ENCODE peak calls at places on chromosome 18, in eight cellular contexts. J, U, H, N, R, L, D and E are unnamed samples.

GRCh38 chr18:49898421-49898820 is 85.1 kb upstream of the ACAA2 start:
- DNase-seq in L (peak), H (peak), U (no peak), N (peak), D (peak), R (peak), J (peak), E (peak)

GRCh38 chr18:59874166-59874565 is 25.6 kb upstream of the PMAIP1 start:
- DNase-seq in U (no peak), J (no peak), H (no peak), D (no peak), N (no peak), L (peak), R (no peak), E (peak)

GRCh38 chr18:76386071-76386470 is 109.0 kb downstream of the ZNF516 start:
- DNase-seq in L (no peak), J (no peak), D (no peak), N (no peak), H (no peak), R (no peak), U (no peak), E (no peak)

GRCh38 chr18:58447342-58448190 is 181.3 kb downstream of the ALPK2 start:
- DNase-seq in H (no peak), U (no peak), L (no peak), R (no peak), J (no peak), D (no peak), N (no peak), E (no peak)

GRCh38 chr18:38256366-38256765 is 690.8 kb upstream of the CELF4 start:
- DNase-seq in L (no peak), R (no peak), U (no peak), N (no peak), J (no peak), D (no peak), H (no peak), E (no peak)

GRCh38 chr18:40841473-40841872 is 1113.6 kb upstream of the PIK3C3 start:
- DNase-seq in L (no peak), R (no peak), H (no peak), U (no peak), D (no peak), J (no peak), N (no peak), E (no peak)

GRCh38 chr18:57353940-57354461 is 1.6 kb downstream of the ST8SIA3 start:
- DNase-seq in H (peak), L (peak), J (no peak), U (no peak), N (peak), D (no peak), R (peak), E (peak)

GRCh38 chr18:78526923-78527775 is 452.5 kb upstream of the SALL3 start:
- DNase-seq in N (no peak), D (no peak), U (no peak), R (no peak), L (no peak), H (no peak), J (no peak), E (no peak)

GRCh38 chr18:34729264-34729663 is 19.2 kb downstream of the DTNA start:
- DNase-seq in N (no peak), L (peak), U (no peak), H (no peak), J (no peak), D (no peak), R (no peak), E (peak)